ENCODE peak calls at places on chromosomes 2 and 18, in nine cellular contexts. M, I, J, N, H, E, Z, D and R are unnamed samples.

GRCh38 chr18:70982292-70982691 is 693.4 kb downstream of the SOCS6 start:
- DNase-seq in H (no peak), M (no peak), J (no peak), E (no peak), D (no peak), I (no peak), N (no peak), Z (no peak), R (no peak)

GRCh38 chr2:105919191-105919811 is 174.6 kb downstream of the NCK2 start:
- DNase-seq in E (no peak), I (no peak), Z (peak; percentile 82), N (peak; percentile 27), M (no peak), D (peak; percentile 91), J (no peak), H (peak; percentile 81), R (no peak)

GRCh38 chr2:120007851-120008250 is 5.0 kb upstream of the EPB41L5 start:
- DNase-seq in E (no peak), M (no peak), I (no peak), J (no peak), H (no peak), D (no peak), Z (no peak), N (no peak), R (no peak)

GRCh38 chr2:232299927-232300674 is 78.5 kb upstream of the ALPP start:
- DNase-seq in I (no peak), D (no peak), M (no peak), H (no peak), E (no peak), N (no peak), J (no peak), Z (no peak), R (no peak)

GRCh38 chr2:121080013-121080772 is 204.8 kb downstream of the TFCP2L1 start:
- DNase-seq in J (peak; percentile 60), H (peak; percentile 38), D (peak; percentile 82), N (peak; percentile 84), I (peak; percentile 50), M (no peak), E (no peak), Z (no peak), R (peak; percentile 13)

GRCh38 chr2:31735716-31736115 is 155.0 kb upstream of the SRD5A2 start:
- DNase-seq in N (no peak), D (no peak), Z (no peak), J (no peak), E (no peak), H (no peak), M (no peak), I (no peak), R (no peak)

GRCh38 chr2:129906139-129906860 is 73.2 kb upstream of the RAB6C start:
- DNase-seq in I (no peak), H (no peak), E (no peak), J (no peak), Z (no peak), N (no peak), M (no peak), D (no peak), R (no peak)

GRCh38 chr2:221572821-221573429 is 821 bp upstream of the EPHA4 start:
- DNase-seq in I (peak; percentile 67), M (no peak), Z (no peak), D (peak; percentile 58), E (no peak), H (peak; percentile 52), N (peak; percentile 82), J (peak; percentile 60), R (peak; percentile 3)

GRCh38 chr18:43534511-43534910 is 257.2 kb upstream of the SYT4 start:
- DNase-seq in Z (no peak), N (peak; percentile 23), I (no peak), E (no peak), D (no peak), H (no peak), J (no peak), M (no peak), R (no peak)

GRCh38 chr2:239601201-239601851 is 200.5 kb upstream of the HDAC4 start:
- DNase-seq in M (no peak), I (no peak), E (no peak), D (no peak), J (no peak), H (no peak), Z (peak; percentile 64), N (no peak), R (no peak)